ENCODE peak calls at places on chromosomes 12 and 14, in five cellular contexts. One of them, this sample, is unnamed.

GRCh38 chr12:29054790-29055663 is 94.1 kb upstream of the FAR2 start:
- DNase-seq in mesenchymal stem cell: peak; percentile 54
- DNase-seq in uterus: no peak
- DNase-seq in PC-9: no peak
- DNase-seq in transverse colon: no peak
- DNase-seq in this sample: no peak

GRCh38 chr14:72708708-72709475 is 185.0 kb downstream of the DPF3 start:
- DNase-seq in PC-9: no peak
- DNase-seq in mesenchymal stem cell: no peak
- DNase-seq in uterus: no peak
- DNase-seq in transverse colon: no peak
- DNase-seq in this sample: no peak

GRCh38 chr12:68440068-68440581 is 108.0 kb upstream of the MDM1 start:
- DNase-seq in PC-9: no peak
- DNase-seq in mesenchymal stem cell: peak; percentile 50
- DNase-seq in uterus: no peak
- DNase-seq in transverse colon: no peak
- DNase-seq in this sample: no peak

GRCh38 chr12:113030875-113031525 is 25.5 kb upstream of the DTX1 start:
- DNase-seq in uterus: no peak
- DNase-seq in transverse colon: no peak
- DNase-seq in mesenchymal stem cell: peak; percentile 72
- DNase-seq in PC-9: peak; percentile 21
- DNase-seq in this sample: peak; percentile 9

GRCh38 chr14:52678591-52678990 is 16.8 kb downstream of the ERO1A start:
- DNase-seq in uterus: no peak
- DNase-seq in mesenchymal stem cell: no peak
- DNase-seq in PC-9: no peak
- DNase-seq in transverse colon: no peak
- DNase-seq in this sample: no peak

GRCh38 chr12:78726854-78727253 is 137.7 kb upstream of the SYT1 start:
- DNase-seq in transverse colon: no peak
- DNase-seq in mesenchymal stem cell: no peak
- DNase-seq in PC-9: peak; percentile 10
- DNase-seq in uterus: no peak
- DNase-seq in this sample: no peak

GRCh38 chr12:3119745-3120660 is 42.8 kb downstream of the TSPAN9 start:
- DNase-seq in transverse colon: no peak
- DNase-seq in PC-9: no peak
- DNase-seq in uterus: no peak
- DNase-seq in mesenchymal stem cell: no peak
- DNase-seq in this sample: peak; percentile 41

GRCh38 chr12:94150483-94151225 is 2.3 kb downstream of the PLXNC1 start:
- DNase-seq in PC-9: no peak
- DNase-seq in uterus: peak; percentile 29
- DNase-seq in mesenchymal stem cell: no peak
- DNase-seq in transverse colon: peak; percentile 43
- DNase-seq in this sample: no peak

GRCh38 chr14:80211143-80212024 is at the start of gene DIO2:
- DNase-seq in transverse colon: no peak
- DNase-seq in PC-9: peak; percentile 25
- DNase-seq in mesenchymal stem cell: no peak
- DNase-seq in uterus: no peak
- DNase-seq in this sample: no peak

GRCh38 chr12:127383281-127383680 is 883.7 kb upstream of the TMEM132C start:
- DNase-seq in mesenchymal stem cell: peak; percentile 37
- DNase-seq in uterus: no peak
- DNase-seq in transverse colon: no peak
- DNase-seq in PC-9: no peak
- DNase-seq in this sample: no peak
- H3K4me3 ChIP-seq in mesenchymal stem cell: no peak overlapping the region
- H3K4me3 ChIP-seq in uterus: no peak overlapping the region
- H3K4me3 ChIP-seq in transverse colon: no peak overlapping the region
- H3K4me3 ChIP-seq in PC-9: no peak overlapping the region
- H3K4me3 ChIP-seq in this sample: no peak overlapping the region

GRCh38 chr14:76918176-76918750 is 92.1 kb downstream of the LRRC74A start:
- DNase-seq in transverse colon: peak; percentile 52
- DNase-seq in uterus: peak; percentile 82
- DNase-seq in mesenchymal stem cell: peak; percentile 89
- DNase-seq in PC-9: peak; percentile 89
- DNase-seq in this sample: peak; percentile 79

GRCh38 chr14:76920572-76921175 is 94.5 kb downstream of the LRRC74A start:
- DNase-seq in transverse colon: no peak
- DNase-seq in uterus: no peak
- DNase-seq in mesenchymal stem cell: peak; percentile 54
- DNase-seq in PC-9: no peak
- DNase-seq in this sample: no peak

GRCh38 chr14:76918751-76919421 is 92.7 kb downstream of the LRRC74A start:
- DNase-seq in mesenchymal stem cell: peak; percentile 99
- DNase-seq in transverse colon: peak; percentile 89
- DNase-seq in uterus: peak; percentile 98
- DNase-seq in PC-9: peak; percentile 100
- DNase-seq in this sample: peak; percentile 92

GRCh38 chr14:76919431-76919810 is 93.2 kb downstream of the LRRC74A start:
- DNase-seq in uterus: no peak
- DNase-seq in PC-9: no peak
- DNase-seq in mesenchymal stem cell: no peak
- DNase-seq in transverse colon: no peak
- DNase-seq in this sample: no peak

DNA sequence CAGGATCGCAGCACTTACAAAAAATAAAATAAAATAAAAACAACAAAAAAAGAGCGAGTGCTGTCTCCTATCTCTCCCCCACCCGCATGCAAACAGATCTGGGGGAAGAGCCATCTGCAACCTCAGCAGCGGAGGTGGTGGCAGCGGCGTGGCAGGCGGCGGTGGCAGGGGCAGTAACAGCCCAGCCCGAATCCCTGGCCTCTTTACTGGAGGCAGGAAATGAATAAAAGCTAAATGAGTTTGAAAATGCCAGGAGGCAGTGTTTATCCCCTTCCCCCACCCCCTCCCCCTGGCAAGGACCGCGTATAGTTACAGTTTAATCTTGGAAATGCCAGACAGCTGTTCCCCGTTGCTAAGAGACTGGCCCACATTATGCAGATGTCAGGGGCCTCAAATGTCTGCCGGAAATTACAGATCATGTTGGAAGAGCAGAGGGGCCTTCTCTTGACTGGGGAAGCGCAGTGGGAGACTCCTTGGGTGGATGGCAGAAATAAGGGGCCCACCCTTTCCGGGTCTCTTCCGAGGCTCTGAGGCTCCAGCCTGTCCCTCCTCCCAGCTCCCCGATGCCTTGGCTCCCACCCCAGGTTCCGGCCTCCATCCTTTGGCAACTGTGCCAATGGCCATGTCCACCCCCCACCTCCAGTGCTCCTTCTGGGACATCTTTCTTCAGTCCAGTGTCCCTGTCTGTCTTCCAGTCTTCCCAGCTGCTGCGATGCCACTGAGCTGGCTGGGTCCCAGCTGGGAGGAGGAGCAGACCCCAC is 93.8 kb downstream of the LRRC74A start:
- DNase-seq in PC-9: no peak
- DNase-seq in uterus: peak; percentile 49
- DNase-seq in mesenchymal stem cell: peak; percentile 97
- DNase-seq in transverse colon: peak; percentile 35
- DNase-seq in this sample: no peak
- H3K4me3 ChIP-seq in PC-9: peak overlapping the region; percentile 20
- H3K4me3 ChIP-seq in uterus: no peak overlapping the region
- H3K4me3 ChIP-seq in mesenchymal stem cell: no peak overlapping the region
- H3K4me3 ChIP-seq in transverse colon: no peak overlapping the region
- H3K4me3 ChIP-seq in this sample: peak overlapping the region; percentile 18

GRCh38 chr14:93970967-93971634 is 5.3 kb downstream of the ASB2 start:
- DNase-seq in mesenchymal stem cell: no peak
- DNase-seq in PC-9: no peak
- DNase-seq in transverse colon: peak; percentile 61
- DNase-seq in uterus: no peak
- DNase-seq in this sample: no peak
- H3K4me3 ChIP-seq in mesenchymal stem cell: peak overlapping the region; percentile 60
- H3K4me3 ChIP-seq in PC-9: no peak overlapping the region
- H3K4me3 ChIP-seq in transverse colon: peak overlapping the region; percentile 21
- H3K4me3 ChIP-seq in uterus: no peak overlapping the region
- H3K4me3 ChIP-seq in this sample: no peak overlapping the region

DNA sequence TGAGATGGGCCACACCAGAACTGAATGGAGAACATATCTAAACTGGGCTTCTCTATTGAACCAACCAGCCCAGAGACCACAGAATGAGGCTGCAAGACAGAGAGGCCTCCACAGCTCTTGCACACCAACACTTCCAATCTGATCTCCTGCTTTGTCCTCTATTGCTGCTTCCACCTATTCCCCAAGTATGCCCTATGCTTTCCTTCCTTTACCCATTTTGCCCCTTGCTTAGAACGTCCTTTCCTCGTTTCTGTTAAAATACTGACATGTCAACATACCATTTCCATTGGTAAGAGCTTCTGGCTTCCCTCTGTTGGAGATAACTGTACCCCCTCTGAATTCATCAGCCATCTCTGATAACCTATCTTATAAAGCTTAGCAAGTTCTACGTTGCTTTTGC is 2.8 kb downstream of the SLC2A13 start:
- DNase-seq in PC-9: no peak
- DNase-seq in mesenchymal stem cell: no peak
- DNase-seq in uterus: no peak
- DNase-seq in transverse colon: no peak
- DNase-seq in this sample: no peak
- H3K4me3 ChIP-seq in PC-9: no peak overlapping the region
- H3K4me3 ChIP-seq in mesenchymal stem cell: no peak overlapping the region
- H3K4me3 ChIP-seq in uterus: no peak overlapping the region
- H3K4me3 ChIP-seq in transverse colon: no peak overlapping the region
- H3K4me3 ChIP-seq in this sample: no peak overlapping the region

GRCh38 chr14:45867046-45867894 is 614.3 kb upstream of the MIS18BP1 start:
- DNase-seq in mesenchymal stem cell: no peak
- DNase-seq in transverse colon: no peak
- DNase-seq in uterus: no peak
- DNase-seq in PC-9: no peak
- DNase-seq in this sample: no peak

GRCh38 chr14:45868377-45868776 is 615.4 kb upstream of the MIS18BP1 start:
- DNase-seq in uterus: no peak
- DNase-seq in PC-9: no peak
- DNase-seq in transverse colon: no peak
- DNase-seq in mesenchymal stem cell: no peak
- DNase-seq in this sample: no peak

DNA sequence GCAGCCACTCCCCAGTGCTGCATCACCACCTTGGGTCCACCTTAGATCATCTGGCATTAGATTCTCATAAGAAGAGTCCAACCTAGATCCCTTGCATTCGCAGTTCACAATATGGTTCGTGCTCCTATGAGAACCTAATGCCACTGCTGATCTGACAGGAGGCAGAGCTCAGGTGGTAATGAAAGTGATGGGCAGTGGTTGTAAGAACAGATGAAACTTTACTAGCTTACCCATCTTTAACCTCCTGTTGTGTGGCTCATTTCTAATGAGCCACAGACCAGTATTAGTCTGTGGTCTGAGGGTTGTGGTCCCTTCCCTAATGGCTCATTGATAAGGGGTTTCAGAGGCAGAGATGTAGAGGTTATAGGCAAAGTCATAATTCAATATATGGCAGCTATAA is 615.9 kb upstream of the MIS18BP1 start:
- DNase-seq in mesenchymal stem cell: no peak
- DNase-seq in uterus: no peak
- DNase-seq in PC-9: no peak
- DNase-seq in transverse colon: no peak
- DNase-seq in this sample: no peak
- H3K4me3 ChIP-seq in mesenchymal stem cell: no peak overlapping the region
- H3K4me3 ChIP-seq in uterus: no peak overlapping the region
- H3K4me3 ChIP-seq in PC-9: no peak overlapping the region
- H3K4me3 ChIP-seq in transverse colon: no peak overlapping the region
- H3K4me3 ChIP-seq in this sample: no peak overlapping the region

GRCh38 chr12:22658214-22658613 is 33.2 kb downstream of the ETNK1 start:
- DNase-seq in mesenchymal stem cell: peak; percentile 52
- DNase-seq in uterus: no peak
- DNase-seq in PC-9: no peak
- DNase-seq in transverse colon: no peak
- DNase-seq in this sample: peak; percentile 21
- H3K4me3 ChIP-seq in mesenchymal stem cell: no peak overlapping the region
- H3K4me3 ChIP-seq in uterus: no peak overlapping the region
- H3K4me3 ChIP-seq in PC-9: no peak overlapping the region
- H3K4me3 ChIP-seq in transverse colon: no peak overlapping the region
- H3K4me3 ChIP-seq in this sample: no peak overlapping the region